ENCODE peak calls at places on chromosomes 3 and 15, in seven cellular contexts. M is mesenchymal stem cell, P is IMR-90, D is neuronal stem cell, Z is H9, A is H1, T is trophoblast cell. C is an unnamed sample.

GRCh38 chr3:8741581-8742355 is 8.2 kb downstream of the CAV3 start:
- DNase-seq in M (peak), P (peak), D (peak), Z (peak), A (peak), T (no peak), C (peak)

GRCh38 chr3:191912616-191913204 is 451.7 kb downstream of the PYDC2 start:
- DNase-seq in M (no peak), P (no peak), D (no peak), Z (no peak), A (no peak), T (no peak), C (no peak)

GRCh38 chr15:35696767-35697231 is 150.8 kb upstream of the DPH6 start:
- DNase-seq in M (peak), P (peak), D (no peak), Z (no peak), A (no peak), T (peak), C (peak)

GRCh38 chr15:41944313-41944940 is 27.9 kb downstream of the EHD4 start:
- DNase-seq in M (peak), P (peak), D (peak), Z (no peak), A (no peak), T (peak), C (peak)

GRCh38 chr3:123678108-123678511 is 93.3 kb upstream of the HACD2 start:
- DNase-seq in M (peak), P (peak), D (no peak), Z (no peak), A (no peak), T (no peak), C (no peak)

GRCh38 chr3:47266709-47267489 is 15.7 kb downstream of the KIF9 start:
- DNase-seq in M (peak), P (peak), D (no peak), Z (no peak), A (no peak), T (peak), C (no peak)

GRCh38 chr3:156353535-156353934 is 201.4 kb downstream of the SSR3 start:
- DNase-seq in M (no peak), P (no peak), D (no peak), Z (no peak), A (no peak), T (no peak), C (no peak)

GRCh38 chr3:196227629-196228493 is 11.5 kb downstream of the SLC51A start:
- DNase-seq in M (no peak), P (no peak), D (no peak), Z (no peak), A (no peak), T (no peak), C (peak)

GRCh38 chr3:5231536-5231935 is 44.0 kb downstream of the EDEM1 start:
- DNase-seq in M (no peak), P (no peak), D (no peak), Z (no peak), A (no peak), T (no peak), C (no peak)

GRCh38 chr3:173553635-173554280 is 156.2 kb downstream of the NLGN1 start:
- DNase-seq in M (peak), P (peak), D (peak), Z (no peak), A (no peak), T (peak), C (peak)

GRCh38 chr3:184117649-184118048 is 17.5 kb upstream of the EIF2B5 start:
- DNase-seq in M (no peak), P (no peak), D (no peak), Z (no peak), A (no peak), T (no peak), C (no peak)

GRCh38 chr3:174408310-174408709 is 450.8 kb upstream of the NAALADL2 start:
- DNase-seq in M (peak), P (peak), D (no peak), Z (no peak), A (no peak), T (peak), C (peak)

GRCh38 chr3:63324621-63325020 is 46.5 kb downstream of the SYNPR start:
- DNase-seq in M (no peak), P (no peak), D (no peak), Z (no peak), A (no peak), T (no peak), C (no peak)
- H3K23ac ChIP-seq in M (no peak), P (no peak), D (no peak), Z (no peak), A (no peak), T (no peak), C (no peak)

GRCh38 chr15:25058080-25058785 is 103.4 kb downstream of the SNRPN start:
- DNase-seq in M (no peak), P (no peak), D (no peak), Z (peak), A (no peak), T (no peak), C (no peak)
- H3K23ac ChIP-seq in M (no peak), P (no peak), D (no peak), Z (no peak), A (no peak), T (no peak), C (no peak)

GRCh38 chr15:71469393-71469792 is 341.0 kb upstream of the NR2E3 start:
- DNase-seq in M (no peak), P (peak), D (no peak), Z (peak), A (no peak), T (no peak), C (no peak)

GRCh38 chr15:71472699-71473098 is 337.7 kb upstream of the NR2E3 start:
- DNase-seq in M (no peak), P (no peak), D (no peak), Z (no peak), A (no peak), T (no peak), C (no peak)

GRCh38 chr15:71468715-71469114 is 341.6 kb upstream of the NR2E3 start:
- DNase-seq in M (no peak), P (no peak), D (no peak), Z (no peak), A (no peak), T (no peak), C (no peak)

GRCh38 chr15:71473751-71474150 is 336.6 kb upstream of the NR2E3 start:
- DNase-seq in M (no peak), P (no peak), D (no peak), Z (no peak), A (no peak), T (peak), C (no peak)

GRCh38 chr15:71471347-71471746 is 339.0 kb upstream of the NR2E3 start:
- DNase-seq in M (no peak), P (peak), D (no peak), Z (no peak), A (no peak), T (peak), C (peak)
- H3K23ac ChIP-seq in M (no peak), P (no peak), D (no peak), Z (no peak), A (no peak), T (no peak), C (no peak)

GRCh38 chr3:12518266-12519028 is 26.9 kb downstream of the MKRN2OS start:
- DNase-seq in M (no peak), P (no peak), D (no peak), Z (no peak), A (no peak), T (no peak), C (peak)
- H3K23ac ChIP-seq in M (no peak), P (no peak), D (no peak), Z (no peak), A (no peak), T (no peak), C (no peak)

GRCh38 chr3:73740041-73740440 is 115.3 kb upstream of the PDZRN3 start:
- DNase-seq in M (peak), P (peak), D (no peak), Z (no peak), A (no peak), T (no peak), C (no peak)
- H3K23ac ChIP-seq in M (no peak), P (no peak), D (no peak), Z (no peak), A (no peak), T (no peak), C (no peak)

GRCh38 chr3:18580268-18580667 is 155.1 kb upstream of the SATB1 start:
- DNase-seq in M (no peak), P (no peak), D (no peak), Z (no peak), A (no peak), T (no peak), C (no peak)

GRCh38 chr3:18585019-18585968 is 160.2 kb upstream of the SATB1 start:
- DNase-seq in M (no peak), P (no peak), D (no peak), Z (no peak), A (no peak), T (no peak), C (no peak)

GRCh38 chr3:18591120-18591519 is 166.0 kb upstream of the SATB1 start:
- DNase-seq in M (no peak), P (no peak), D (no peak), Z (no peak), A (no peak), T (no peak), C (peak)

DNA sequence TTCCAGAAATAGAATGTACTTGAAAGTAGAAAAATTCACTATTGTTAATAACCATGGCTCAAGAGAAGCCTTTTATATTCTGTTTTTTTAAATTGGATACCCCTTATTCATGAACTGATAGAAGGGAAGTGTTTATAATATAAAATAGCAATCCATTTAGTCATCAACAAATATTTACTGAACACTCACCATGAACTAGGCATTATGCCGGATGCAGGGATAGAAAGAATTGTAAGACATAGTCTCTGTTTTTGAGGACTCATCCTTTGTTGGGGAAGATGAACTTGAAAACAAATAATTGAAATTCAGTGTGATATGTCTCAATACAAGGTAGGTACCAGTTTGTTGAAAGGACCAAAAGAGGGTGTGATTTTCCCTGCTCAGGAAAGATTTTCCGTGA is 160.9 kb upstream of the SATB1 start:
- DNase-seq in M (peak), P (no peak), D (no peak), Z (no peak), A (no peak), T (no peak), C (no peak)
- H3K23ac ChIP-seq in M (no peak), P (no peak), D (no peak), Z (no peak), A (no peak), T (no peak), C (no peak)

DNA sequence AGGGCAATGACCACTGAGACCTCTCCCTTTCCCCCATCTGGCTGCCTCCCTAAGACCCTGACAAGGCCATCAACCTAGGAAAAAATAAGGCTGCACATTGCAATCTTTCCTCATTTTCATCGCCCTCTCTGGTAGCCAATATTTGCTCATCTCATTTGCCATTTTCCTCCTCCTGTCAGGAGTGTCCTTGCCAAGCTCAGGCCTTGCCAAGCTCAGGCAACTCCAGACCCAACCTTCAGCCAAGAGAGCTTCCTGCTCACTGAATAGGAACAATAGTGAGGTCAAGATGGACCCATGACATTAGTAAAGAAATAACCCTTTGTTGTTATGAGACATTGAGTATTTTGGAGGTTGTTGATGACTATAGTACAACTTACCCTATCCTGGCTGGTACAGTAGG is 380.3 kb downstream of the RSL24D1 start:
- DNase-seq in M (no peak), P (no peak), D (no peak), Z (no peak), A (no peak), T (no peak), C (no peak)
- H3K23ac ChIP-seq in M (no peak), P (no peak), D (no peak), Z (no peak), A (no peak), T (no peak), C (no peak)

DNA sequence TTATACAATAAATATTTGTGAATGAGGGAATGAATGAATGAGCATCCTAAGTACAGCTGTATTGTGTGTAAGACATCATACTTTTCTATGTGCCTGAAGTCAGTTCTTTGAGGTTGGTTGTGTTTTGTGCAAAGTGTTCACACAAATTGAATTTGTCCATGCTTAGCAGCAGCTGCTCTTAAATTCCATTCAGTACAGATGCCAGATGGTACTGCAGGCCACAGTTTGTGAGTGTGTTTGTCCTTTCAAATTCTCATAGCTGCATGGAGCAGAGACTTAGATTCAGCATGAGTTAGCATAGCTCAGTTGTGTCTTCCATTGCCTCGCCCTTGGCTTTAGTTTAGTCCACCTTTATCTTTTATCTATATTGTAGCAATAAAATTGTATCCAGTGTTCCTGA is 3.8 kb upstream of the ZNF385D start:
- DNase-seq in M (no peak), P (no peak), D (no peak), Z (no peak), A (no peak), T (no peak), C (no peak)
- H3K23ac ChIP-seq in M (no peak), P (no peak), D (no peak), Z (no peak), A (no peak), T (no peak), C (no peak)

DNA sequence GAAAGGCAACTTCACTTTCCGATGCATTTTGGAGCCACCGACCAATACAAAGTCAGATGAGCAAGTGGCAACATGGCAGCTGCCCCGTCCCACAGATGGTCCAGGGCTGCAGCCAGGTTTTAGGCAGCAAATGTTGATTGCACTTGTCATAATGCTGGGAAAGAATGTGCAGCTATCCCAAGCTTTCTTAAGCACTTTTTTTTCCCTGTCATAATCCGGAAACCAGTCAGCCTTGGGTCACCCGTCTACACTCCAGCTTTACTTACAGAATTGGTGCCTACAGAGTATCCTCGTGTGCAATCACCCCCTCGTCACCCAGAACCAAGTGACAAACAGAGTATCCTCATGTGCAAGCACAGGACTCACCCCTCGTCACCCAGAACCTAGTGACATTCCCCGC is 147.7 kb downstream of the CHSY1 start:
- DNase-seq in M (no peak), P (no peak), D (no peak), Z (no peak), A (no peak), T (no peak), C (no peak)
- H3K23ac ChIP-seq in M (no peak), P (no peak), D (no peak), Z (no peak), A (no peak), T (no peak), C (no peak)

C was measured in mesendoderm.